ENCODE peak calls at places on chromosome 7, in eight cellular contexts. K is neural progenitor cell, E is fibroblast of lung, F is HepG2, T is endodermal cell, C is AG04449, R is PC-3, P is astrocyte of the cerebellum. Q is an unnamed sample.

GRCh38 chr7:120583835-120584586 is 273.9 kb downstream of the TSPAN12 start:
- DNase-seq in P (peak; percentile 77), F (no peak), T (no peak), K (no peak), E (peak; percentile 94), R (peak; percentile 3), C (peak; percentile 75), Q (peak; percentile 87)

GRCh38 chr7:82566752-82567151 is 123.2 kb upstream of the CACNA2D1 start:
- DNase-seq in R (no peak), T (no peak), P (no peak), F (no peak), E (no peak), K (no peak), C (no peak), Q (no peak)

GRCh38 chr7:134534633-134535032 is 7.3 kb downstream of the AKR1B10 start:
- DNase-seq in T (no peak), F (no peak), R (no peak), K (no peak), E (no peak), P (no peak), C (no peak), Q (no peak)

GRCh38 chr7:30348083-30348560 is 63.7 kb downstream of the ZNRF2 start:
- DNase-seq in K (no peak), C (peak; percentile 81), T (peak; percentile 53), F (peak; percentile 30), E (peak; percentile 94), P (peak; percentile 71), R (peak; percentile 80), Q (peak; percentile 93)

GRCh38 chr7:105224884-105225651 is 163.7 kb downstream of the SRPK2 start:
- DNase-seq in F (no peak), R (peak; percentile 86), E (peak; percentile 95), P (peak; percentile 87), K (no peak), T (no peak), C (peak; percentile 76), Q (peak; percentile 81)

GRCh38 chr7:51265066-51265907 is 51.3 kb downstream of the COBL start:
- DNase-seq in F (peak; percentile 60), E (no peak), R (no peak), T (no peak), P (no peak), K (no peak), C (no peak), Q (no peak)

GRCh38 chr7:114630186-114630824 is 215.7 kb downstream of the FOXP2 start:
- DNase-seq in C (no peak), R (no peak), F (no peak), E (no peak), P (no peak), T (no peak), K (peak; percentile 36), Q (no peak)

GRCh38 chr7:125681508-125681907 is 751.9 kb upstream of the POT1 start:
- DNase-seq in K (no peak), F (no peak), T (no peak), P (no peak), R (no peak), C (no peak), E (no peak), Q (no peak)

GRCh38 chr7:140544278-140544896 is 65.1 kb upstream of the MKRN1 start:
- DNase-seq in T (no peak), E (no peak), C (no peak), P (no peak), F (peak; percentile 84), R (no peak), K (no peak), Q (no peak)

GRCh38 chr7:149860821-149861727 is 12.7 kb upstream of the ATP6V0E2 start:
- DNase-seq in C (no peak), E (no peak), K (peak; percentile 71), P (no peak), R (no peak), F (no peak), T (peak; percentile 88), Q (no peak)

GRCh38 chr7:5077740-5078139 is 32.1 kb downstream of the RBAK start:
- DNase-seq in T (no peak), F (no peak), R (peak; percentile 34), P (no peak), C (no peak), E (peak; percentile 7), K (no peak), Q (no peak)

GRCh38 chr7:68107968-68108367 is 1111.3 kb downstream of the TYW1 start:
- DNase-seq in P (peak; percentile 46), R (no peak), F (no peak), C (peak; percentile 55), E (peak; percentile 93), T (no peak), K (no peak), Q (no peak)

GRCh38 chr7:74606909-74607255 is 50.6 kb upstream of the GTF2I start:
- DNase-seq in R (no peak), P (no peak), F (no peak), E (no peak), C (no peak), K (no peak), T (no peak), Q (no peak)

GRCh38 chr7:28358423-28358868 is 53.9 kb upstream of the CREB5 start:
- DNase-seq in P (peak; percentile 94), R (peak; percentile 93), E (peak; percentile 99), T (no peak), K (no peak), C (peak; percentile 89), F (no peak), Q (peak; percentile 99)

DNA sequence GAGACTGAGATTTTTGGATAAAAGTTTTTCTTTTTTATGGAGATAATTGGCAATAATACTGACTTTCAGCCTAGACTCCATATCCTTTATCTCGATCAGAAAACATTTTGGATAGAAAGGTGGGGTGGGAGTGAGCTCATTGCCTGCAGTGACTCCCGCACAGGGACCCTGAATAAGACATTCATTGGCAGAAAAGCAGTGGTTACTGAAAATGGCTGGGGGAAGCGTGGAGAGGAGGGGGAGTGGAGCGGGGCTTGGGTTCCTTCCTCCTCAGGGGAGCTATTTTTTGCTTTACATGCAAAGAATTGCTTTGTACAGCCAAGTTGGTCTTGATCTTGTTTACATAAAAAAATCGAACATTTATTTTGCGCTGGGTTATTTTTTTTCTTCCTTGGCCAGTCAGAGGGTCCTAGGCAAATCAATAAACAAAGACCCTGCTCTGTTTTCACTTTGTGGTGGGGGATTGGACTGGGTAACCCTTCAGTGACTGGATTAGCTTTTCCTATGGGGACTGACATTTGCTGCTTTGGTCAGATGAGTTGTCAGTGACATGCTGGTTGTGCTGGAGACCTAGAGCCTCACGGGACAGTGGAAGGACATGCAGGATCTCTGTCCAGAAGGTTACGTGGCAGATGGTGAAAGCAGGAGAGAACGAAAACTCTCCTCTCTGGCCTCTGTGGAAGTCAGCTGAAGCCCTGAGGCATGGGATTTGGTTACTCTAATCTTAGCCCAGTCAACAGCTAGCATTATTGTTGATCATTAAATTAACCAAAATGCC is 90.2 kb upstream of the BMPER start:
- DNase-seq in R (no peak), F (no peak), K (no peak), T (no peak), E (no peak), C (no peak), P (no peak), Q (no peak)
- H3K4me3 ChIP-seq in R (peak overlapping the region; percentile 57), F (no peak overlapping the region), K (no peak overlapping the region), T (no peak overlapping the region), E (no peak overlapping the region), C (no peak overlapping the region), P (no peak overlapping the region), Q (no peak overlapping the region)

DNA sequence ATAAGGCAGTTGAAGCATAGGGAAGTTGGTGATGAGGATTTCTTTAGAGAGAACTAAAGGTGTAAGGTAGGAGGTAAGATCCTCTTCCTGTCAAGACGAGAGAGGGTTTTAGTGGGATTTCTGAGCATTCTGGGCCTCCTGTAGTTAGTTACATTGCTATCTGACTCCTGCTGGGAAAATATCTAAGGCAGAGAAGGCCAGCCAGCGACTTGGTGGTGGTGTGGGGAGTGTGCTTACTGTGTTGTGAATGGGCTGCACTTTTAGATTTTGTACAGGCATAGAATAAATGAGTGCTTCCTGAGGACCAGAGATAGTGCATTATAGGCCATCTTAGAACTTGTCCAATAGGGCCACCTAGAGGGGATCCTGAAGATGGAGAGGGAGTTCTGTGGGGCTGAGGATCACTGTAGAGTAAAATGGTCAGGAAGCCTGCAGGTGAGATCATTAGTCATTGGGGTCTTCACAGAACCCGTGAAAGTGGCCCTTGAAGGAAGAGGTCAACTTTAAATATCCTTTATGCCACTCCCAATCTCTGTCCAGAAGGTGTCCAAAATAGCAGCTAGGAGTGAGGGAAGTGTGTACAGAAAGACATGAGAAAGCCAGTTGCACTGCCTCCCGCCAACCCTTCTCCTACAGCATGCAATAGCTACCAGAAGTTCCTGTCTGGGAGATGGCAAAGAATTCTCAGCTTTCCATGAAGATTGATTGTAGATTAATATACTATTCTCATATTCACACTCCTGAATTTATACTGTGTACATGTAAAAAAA is 266.6 kb downstream of the POLR1F start:
- DNase-seq in K (peak; percentile 67), E (peak; percentile 53), C (peak; percentile 21), F (no peak), R (peak; percentile 64), P (peak; percentile 46), T (peak; percentile 73), Q (peak; percentile 30)
- TF ChIP-seq CTCF in K (peak; percentile 66), E (peak; percentile 77), C (peak; percentile 77), F (no peak), R (peak; percentile 80), P (peak; percentile 66), T (peak; percentile 76), Q (peak; percentile 71)

GRCh38 chr7:25031007-25031406 is 51.0 kb upstream of the OSBPL3 start:
- DNase-seq in R (peak; percentile 20), T (no peak), F (no peak), K (no peak), E (no peak), P (no peak), C (no peak), Q (no peak)

GRCh38 chr7:25028370-25028971 is 48.5 kb upstream of the OSBPL3 start:
- DNase-seq in F (peak; percentile 76), K (no peak), E (peak; percentile 97), T (no peak), P (peak; percentile 52), R (peak; percentile 84), C (peak; percentile 49), Q (peak; percentile 79)

GRCh38 chr7:25031432-25031831 is 51.5 kb upstream of the OSBPL3 start:
- DNase-seq in R (peak; percentile 11), E (peak; percentile 44), T (no peak), K (no peak), C (no peak), P (peak; percentile 4), F (peak; percentile 42), Q (no peak)

GRCh38 chr7:25026156-25026555 is 46.2 kb upstream of the OSBPL3 start:
- DNase-seq in F (no peak), P (no peak), T (peak; percentile 87), C (no peak), R (no peak), K (peak; percentile 25), E (no peak), Q (no peak)

DNA sequence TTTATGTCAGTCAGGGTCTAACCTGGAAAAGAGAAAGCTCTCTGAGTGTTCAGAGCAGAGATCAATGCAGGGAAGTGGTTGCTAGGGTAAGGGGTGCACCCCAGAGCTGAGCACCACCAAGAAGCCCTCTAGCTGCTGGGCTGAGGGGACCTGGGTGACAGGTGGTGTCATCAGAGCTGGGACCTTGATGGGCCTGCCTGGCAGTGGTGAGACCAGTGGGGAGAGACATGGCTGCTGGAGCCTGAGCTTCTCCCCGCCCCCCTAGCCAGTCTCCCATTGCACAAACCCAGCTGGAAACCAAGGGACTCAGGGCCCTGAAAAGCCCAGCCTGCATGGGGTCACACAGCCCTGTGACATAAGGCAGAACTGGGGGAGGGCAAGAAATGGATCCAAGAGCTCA is 49.1 kb upstream of the OSBPL3 start:
- DNase-seq in P (no peak), R (no peak), K (no peak), T (no peak), C (no peak), F (no peak), E (no peak), Q (no peak)
- H3K4me3 ChIP-seq in P (no peak overlapping the region), R (no peak overlapping the region), K (no peak overlapping the region), T (no peak overlapping the region), C (no peak overlapping the region), F (no peak overlapping the region), E (no peak overlapping the region), Q (no peak overlapping the region)

GRCh38 chr7:48139461-48139860 is 31.8 kb upstream of the ABCA13 start:
- DNase-seq in F (peak; percentile 72), C (no peak), T (peak; percentile 65), R (peak; percentile 56), P (no peak), K (peak; percentile 33), E (peak; percentile 20), Q (no peak)
- TF ChIP-seq CTCF in F (peak; percentile 76), C (peak; percentile 28), T (peak; percentile 70), R (peak; percentile 66), P (peak; percentile 33), K (peak; percentile 46), E (peak; percentile 32), Q (peak; percentile 33)

Q was measured in HFF-Myc.